ENCODE peak calls at places on chromosomes 6 and 20, in six cellular contexts. One of them, this sample, is unnamed.

GRCh38 chr6:145339089-145339488 is 396.2 kb downstream of the EPM2A start:
- DNase-seq in lower lobe of right lung: no peak
- DNase-seq in stomach: no peak
- DNase-seq in sigmoid colon: no peak
- DNase-seq in cardiac muscle cell: no peak
- DNase-seq in heart left ventricle: no peak
- DNase-seq in this sample: no peak

GRCh38 chr6:131368077-131368911 is 204.7 kb upstream of the ARG1 start:
- DNase-seq in lower lobe of right lung: peak; percentile 61
- DNase-seq in stomach: peak; percentile 80
- DNase-seq in sigmoid colon: no peak
- DNase-seq in cardiac muscle cell: peak; percentile 74
- DNase-seq in heart left ventricle: peak; percentile 43
- DNase-seq in this sample: no peak

GRCh38 chr20:59402697-59403096 is 102.3 kb downstream of the EDN3 start:
- DNase-seq in lower lobe of right lung: no peak
- DNase-seq in stomach: no peak
- DNase-seq in sigmoid colon: no peak
- DNase-seq in cardiac muscle cell: no peak
- DNase-seq in heart left ventricle: no peak
- DNase-seq in this sample: no peak

GRCh38 chr6:121616411-121616810 is 181.0 kb downstream of the GJA1 start:
- DNase-seq in lower lobe of right lung: no peak
- DNase-seq in stomach: no peak
- DNase-seq in sigmoid colon: no peak
- DNase-seq in cardiac muscle cell: no peak
- DNase-seq in heart left ventricle: no peak
- DNase-seq in this sample: no peak

GRCh38 chr6:2102966-2103365 is 142.4 kb downstream of the GMDS start:
- DNase-seq in lower lobe of right lung: no peak
- DNase-seq in stomach: no peak
- DNase-seq in sigmoid colon: no peak
- DNase-seq in cardiac muscle cell: no peak
- DNase-seq in heart left ventricle: no peak
- DNase-seq in this sample: no peak

GRCh38 chr20:834151-834747 is 734 bp downstream of the FAM110A start:
- DNase-seq in lower lobe of right lung: no peak
- DNase-seq in stomach: no peak
- DNase-seq in sigmoid colon: no peak
- DNase-seq in cardiac muscle cell: no peak
- DNase-seq in heart left ventricle: no peak
- DNase-seq in this sample: no peak

GRCh38 chr6:75893058-75893775 is 144.2 kb downstream of the MYO6 start:
- DNase-seq in lower lobe of right lung: no peak
- DNase-seq in stomach: no peak
- DNase-seq in sigmoid colon: no peak
- DNase-seq in cardiac muscle cell: peak; percentile 89
- DNase-seq in heart left ventricle: no peak
- DNase-seq in this sample: no peak

GRCh38 chr6:151136141-151136755 is 103.5 kb upstream of the AKAP12 start:
- DNase-seq in lower lobe of right lung: no peak
- DNase-seq in stomach: no peak
- DNase-seq in sigmoid colon: no peak
- DNase-seq in cardiac muscle cell: peak; percentile 41
- DNase-seq in heart left ventricle: no peak
- DNase-seq in this sample: peak; percentile 50

GRCh38 chr20:37414133-37414532 is 68.2 kb downstream of the SRC start:
- DNase-seq in lower lobe of right lung: no peak
- DNase-seq in stomach: no peak
- DNase-seq in sigmoid colon: no peak
- DNase-seq in cardiac muscle cell: no peak
- DNase-seq in heart left ventricle: no peak
- DNase-seq in this sample: no peak

GRCh38 chr20:44990425-44990824 is 24.1 kb downstream of the STK4 start:
- DNase-seq in lower lobe of right lung: no peak
- DNase-seq in stomach: no peak
- DNase-seq in sigmoid colon: no peak
- DNase-seq in cardiac muscle cell: peak; percentile 45
- DNase-seq in heart left ventricle: no peak
- DNase-seq in this sample: no peak

GRCh38 chr6:42021847-42022754 is 28.2 kb upstream of the TAF8 start:
- DNase-seq in lower lobe of right lung: no peak
- DNase-seq in stomach: no peak
- DNase-seq in sigmoid colon: no peak
- DNase-seq in cardiac muscle cell: peak; percentile 25
- DNase-seq in heart left ventricle: no peak
- DNase-seq in this sample: no peak

GRCh38 chr6:155093430-155093829 is 98.3 kb downstream of the TIAM2 start:
- DNase-seq in lower lobe of right lung: no peak
- DNase-seq in stomach: no peak
- DNase-seq in sigmoid colon: no peak
- DNase-seq in cardiac muscle cell: peak; percentile 50
- DNase-seq in heart left ventricle: no peak
- DNase-seq in this sample: no peak

GRCh38 chr6:152094992-152095592 is 287.6 kb downstream of the ESR1 start:
- DNase-seq in lower lobe of right lung: peak; percentile 67
- DNase-seq in stomach: peak; percentile 47
- DNase-seq in sigmoid colon: peak; percentile 85
- DNase-seq in cardiac muscle cell: peak; percentile 98
- DNase-seq in heart left ventricle: peak; percentile 89
- DNase-seq in this sample: peak; percentile 67

GRCh38 chr20:25486377-25486776 is 78.9 kb downstream of the GINS1 start:
- DNase-seq in lower lobe of right lung: no peak
- DNase-seq in stomach: no peak
- DNase-seq in sigmoid colon: no peak
- DNase-seq in cardiac muscle cell: peak; percentile 65
- DNase-seq in heart left ventricle: no peak
- DNase-seq in this sample: peak; percentile 55

GRCh38 chr6:41966214-41966920 is 24.8 kb upstream of the CCND3 start:
- DNase-seq in lower lobe of right lung: no peak
- DNase-seq in stomach: peak; percentile 3
- DNase-seq in sigmoid colon: peak; percentile 19
- DNase-seq in cardiac muscle cell: no peak
- DNase-seq in heart left ventricle: no peak
- DNase-seq in this sample: no peak

GRCh38 chr6:25193147-25193864 is 85.9 kb upstream of the CARMIL1 start:
- DNase-seq in lower lobe of right lung: no peak
- DNase-seq in stomach: no peak
- DNase-seq in sigmoid colon: peak; percentile 76
- DNase-seq in cardiac muscle cell: peak; percentile 96
- DNase-seq in heart left ventricle: peak; percentile 49
- DNase-seq in this sample: no peak

GRCh38 chr6:31328355-31328960 is 28.5 kb downstream of the HLA-B start:
- DNase-seq in lower lobe of right lung: no peak
- DNase-seq in stomach: no peak
- DNase-seq in sigmoid colon: no peak
- DNase-seq in cardiac muscle cell: no peak
- DNase-seq in heart left ventricle: no peak
- DNase-seq in this sample: no peak

GRCh38 chr6:130069471-130069870 is 51.1 kb downstream of the L3MBTL3 start:
- DNase-seq in lower lobe of right lung: no peak
- DNase-seq in stomach: no peak
- DNase-seq in sigmoid colon: no peak
- DNase-seq in cardiac muscle cell: no peak
- DNase-seq in heart left ventricle: no peak
- DNase-seq in this sample: no peak

GRCh38 chr6:14732845-14733757 is 512.8 kb upstream of the JARID2 start:
- DNase-seq in lower lobe of right lung: no peak
- DNase-seq in stomach: no peak
- DNase-seq in sigmoid colon: no peak
- DNase-seq in cardiac muscle cell: peak; percentile 23
- DNase-seq in heart left ventricle: no peak
- DNase-seq in this sample: no peak

GRCh38 chr20:44993343-44993742 is 27.0 kb downstream of the STK4 start:
- DNase-seq in lower lobe of right lung: no peak
- DNase-seq in stomach: no peak
- DNase-seq in sigmoid colon: no peak
- DNase-seq in cardiac muscle cell: peak; percentile 35
- DNase-seq in heart left ventricle: no peak
- DNase-seq in this sample: no peak

GRCh38 chr6:15622045-15622750 is 40.6 kb downstream of the DTNBP1 start:
- DNase-seq in lower lobe of right lung: no peak
- DNase-seq in stomach: no peak
- DNase-seq in sigmoid colon: no peak
- DNase-seq in cardiac muscle cell: peak; percentile 33
- DNase-seq in heart left ventricle: no peak
- DNase-seq in this sample: no peak

GRCh38 chr6:121222656-121223055 is 111.6 kb downstream of the TBC1D32 start:
- DNase-seq in lower lobe of right lung: no peak
- DNase-seq in stomach: no peak
- DNase-seq in sigmoid colon: no peak
- DNase-seq in cardiac muscle cell: peak; percentile 43
- DNase-seq in heart left ventricle: no peak
- DNase-seq in this sample: no peak

DNA sequence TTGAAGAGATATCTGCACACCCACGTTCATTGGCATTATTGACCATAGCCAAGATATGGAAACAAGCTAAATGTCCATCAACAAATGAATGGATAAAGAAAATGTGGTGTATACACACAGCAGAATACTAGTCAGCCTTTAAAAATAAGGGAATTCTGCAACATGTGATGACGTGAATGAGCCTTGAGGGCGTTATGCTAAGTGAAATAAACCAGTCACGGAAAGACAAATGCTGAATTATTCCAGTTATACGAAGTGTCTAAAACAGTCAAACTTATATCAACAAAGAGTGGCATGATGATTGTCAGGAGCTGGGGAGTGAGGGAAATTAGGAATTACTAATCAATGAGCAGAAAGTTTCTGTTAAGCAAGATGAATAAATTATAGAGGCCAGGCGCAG is 8.4 kb upstream of the DEFB121 start:
- DNase-seq in lower lobe of right lung: no peak
- DNase-seq in stomach: no peak
- DNase-seq in sigmoid colon: no peak
- DNase-seq in cardiac muscle cell: no peak
- DNase-seq in heart left ventricle: no peak
- DNase-seq in this sample: no peak
- H3K9me3 ChIP-seq in lower lobe of right lung: no peaks in the 10 kb centered on the region
- H3K9me3 ChIP-seq in stomach: no peaks in the 10 kb centered on the region
- H3K9me3 ChIP-seq in sigmoid colon: no peaks in the 10 kb centered on the region
- H3K9me3 ChIP-seq in cardiac muscle cell: no peaks in the 10 kb centered on the region
- H3K9me3 ChIP-seq in heart left ventricle: no peaks in the 10 kb centered on the region
- H3K9me3 ChIP-seq in this sample: no peaks in the 10 kb centered on the region

GRCh38 chr6:109261815-109262214 is 120.5 kb downstream of the CD164 start:
- DNase-seq in lower lobe of right lung: no peak
- DNase-seq in stomach: no peak
- DNase-seq in sigmoid colon: no peak
- DNase-seq in cardiac muscle cell: no peak
- DNase-seq in heart left ventricle: no peak
- DNase-seq in this sample: peak; percentile 31
- TF ChIP-seq CTCF in lower lobe of right lung: no peak
- TF ChIP-seq CTCF in stomach: no peak
- TF ChIP-seq CTCF in sigmoid colon: no peak
- TF ChIP-seq CTCF in cardiac muscle cell: no peak
- TF ChIP-seq CTCF in heart left ventricle: no peak
- TF ChIP-seq CTCF in this sample: no peak

DNA sequence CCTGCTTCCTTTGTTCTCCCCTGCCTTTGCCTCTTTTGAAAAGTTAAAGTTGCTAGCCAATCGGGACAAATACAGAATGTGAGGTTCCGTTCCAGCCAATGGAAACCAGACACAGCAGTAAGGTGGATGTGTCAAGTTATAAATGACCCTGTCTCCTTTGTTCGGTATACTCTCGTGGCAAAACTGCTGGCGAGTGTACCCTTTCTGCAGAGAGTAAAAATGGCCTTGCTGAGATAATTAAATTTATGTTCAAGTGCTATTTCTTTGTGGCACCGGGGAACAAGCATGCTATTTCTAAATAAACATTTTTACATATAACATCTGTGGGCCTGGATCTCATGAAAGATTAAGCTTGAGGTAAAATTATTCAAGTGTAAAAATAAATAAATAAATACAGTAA is 50.2 kb downstream of the RARS2 start:
- DNase-seq in lower lobe of right lung: no peak
- DNase-seq in stomach: no peak
- DNase-seq in sigmoid colon: no peak
- DNase-seq in cardiac muscle cell: no peak
- DNase-seq in heart left ventricle: no peak
- DNase-seq in this sample: no peak
- H3K36me3 ChIP-seq in lower lobe of right lung: peaks cover 48% of the 10 kb centered on the region
- H3K36me3 ChIP-seq in stomach: peaks cover 67% of the 10 kb centered on the region
- H3K36me3 ChIP-seq in sigmoid colon: peaks cover 41% of the 10 kb centered on the region
- H3K36me3 ChIP-seq in cardiac muscle cell: peaks cover 11% of the 10 kb centered on the region
- H3K36me3 ChIP-seq in heart left ventricle: no peaks in the 10 kb centered on the region
- H3K36me3 ChIP-seq in this sample: no peaks in the 10 kb centered on the region

GRCh38 chr6:34547921-34548644 is 8.0 kb downstream of the SPDEF start:
- DNase-seq in lower lobe of right lung: no peak
- DNase-seq in stomach: peak; percentile 55
- DNase-seq in sigmoid colon: no peak
- DNase-seq in cardiac muscle cell: no peak
- DNase-seq in heart left ventricle: no peak
- DNase-seq in this sample: no peak

GRCh38 chr6:34546551-34547321 is 9.4 kb downstream of the SPDEF start:
- DNase-seq in lower lobe of right lung: peak; percentile 69
- DNase-seq in stomach: peak; percentile 82
- DNase-seq in sigmoid colon: peak; percentile 82
- DNase-seq in cardiac muscle cell: peak; percentile 27
- DNase-seq in heart left ventricle: peak; percentile 76
- DNase-seq in this sample: peak; percentile 54

GRCh38 chr6:34544052-34544604 is 12.0 kb downstream of the SPDEF start:
- DNase-seq in lower lobe of right lung: no peak
- DNase-seq in stomach: no peak
- DNase-seq in sigmoid colon: no peak
- DNase-seq in cardiac muscle cell: no peak
- DNase-seq in heart left ventricle: no peak
- DNase-seq in this sample: no peak

GRCh38 chr6:34543421-34543820 is 12.7 kb downstream of the SPDEF start:
- DNase-seq in lower lobe of right lung: no peak
- DNase-seq in stomach: no peak
- DNase-seq in sigmoid colon: no peak
- DNase-seq in cardiac muscle cell: peak; percentile 72
- DNase-seq in heart left ventricle: no peak
- DNase-seq in this sample: no peak

DNA sequence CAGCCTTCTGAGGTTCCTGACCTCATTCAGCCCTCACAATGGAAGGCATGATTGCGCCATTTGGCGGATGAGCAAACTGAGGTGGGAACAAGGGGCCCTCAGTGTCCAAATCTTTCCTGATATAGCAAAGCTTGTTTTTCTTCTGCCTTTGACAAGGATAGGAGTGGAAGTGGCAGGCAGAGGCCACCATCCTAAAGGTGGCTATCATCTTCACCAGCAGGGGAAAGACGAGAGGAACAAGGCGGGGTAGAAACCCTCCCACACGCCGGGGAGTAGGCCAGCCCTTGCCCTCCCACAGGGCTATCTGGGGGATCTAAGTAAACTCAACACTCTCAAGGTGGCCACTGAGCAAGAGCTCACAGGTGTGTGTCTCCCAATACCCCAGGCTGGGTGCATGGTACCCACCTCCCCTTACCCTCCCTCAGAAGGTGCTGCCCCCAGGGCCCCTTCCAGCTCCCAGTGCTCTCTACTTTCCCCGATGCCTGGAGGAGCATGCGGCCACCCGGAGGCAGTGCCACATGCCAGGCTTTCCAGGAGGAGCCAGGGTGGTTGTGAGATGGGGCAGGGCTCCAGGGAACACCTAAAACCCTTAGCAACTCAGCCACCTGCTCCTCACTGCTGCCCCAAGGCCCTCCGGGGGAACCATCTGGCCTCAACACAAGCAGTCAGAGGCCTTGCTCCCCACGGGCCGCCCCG is 11.2 kb downstream of the SPDEF start:
- DNase-seq in lower lobe of right lung: no peak
- DNase-seq in stomach: no peak
- DNase-seq in sigmoid colon: no peak
- DNase-seq in cardiac muscle cell: peak; percentile 35
- DNase-seq in heart left ventricle: no peak
- DNase-seq in this sample: no peak
- H3K9me3 ChIP-seq in lower lobe of right lung: no peaks in the 10 kb centered on the region
- H3K9me3 ChIP-seq in stomach: no peaks in the 10 kb centered on the region
- H3K9me3 ChIP-seq in sigmoid colon: no peaks in the 10 kb centered on the region
- H3K9me3 ChIP-seq in cardiac muscle cell: no peaks in the 10 kb centered on the region
- H3K9me3 ChIP-seq in heart left ventricle: no peaks in the 10 kb centered on the region
- H3K9me3 ChIP-seq in this sample: no peaks in the 10 kb centered on the region

GRCh38 chr6:4727671-4728435 is 48.4 kb upstream of the CDYL start:
- DNase-seq in lower lobe of right lung: no peak
- DNase-seq in stomach: no peak
- DNase-seq in sigmoid colon: no peak
- DNase-seq in cardiac muscle cell: peak; percentile 10
- DNase-seq in heart left ventricle: no peak
- DNase-seq in this sample: no peak
- TF ChIP-seq CTCF in lower lobe of right lung: no peak
- TF ChIP-seq CTCF in stomach: no peak
- TF ChIP-seq CTCF in sigmoid colon: no peak
- TF ChIP-seq CTCF in cardiac muscle cell: no peak
- TF ChIP-seq CTCF in heart left ventricle: no peak
- TF ChIP-seq CTCF in this sample: no peak